ENCODE peak calls at places on chromosomes 7 and 10, in five cellular contexts. X is GM12878, L is NT2/D1, C is DND-41, I is fibroblast of lung. T is an unnamed sample.

GRCh38 chr7:54811016-54811924 is 52.3 kb upstream of the SEC61G start:
- DNase-seq in L (no peak), X (no peak), C (no peak), I (peak; percentile 95), T (peak; percentile 79)

GRCh38 chr10:65415318-65415717 is 1510.5 kb upstream of the LRRTM3 start:
- DNase-seq in L (no peak), X (no peak), C (no peak), I (no peak), T (no peak)

GRCh38 chr10:132636358-132636757 is 98.8 kb downstream of the INPP5A start:
- DNase-seq in I (no peak), L (no peak), X (no peak), C (no peak), T (no peak)

GRCh38 chr10:125521721-125522680 is 161.0 kb downstream of the TEX36 start:
- DNase-seq in X (no peak), L (peak; percentile 51), C (peak; percentile 52), I (no peak), T (peak; percentile 11)

GRCh38 chr10:1149793-1150637 is 93.8 kb downstream of the WDR37 start:
- DNase-seq in L (no peak), X (no peak), C (peak; percentile 35), I (no peak), T (no peak)

GRCh38 chr10:60537697-60538096 is 148.0 kb upstream of the ANK3 start:
- DNase-seq in I (peak; percentile 47), L (no peak), C (no peak), X (no peak), T (peak; percentile 65)

GRCh38 chr7:86833360-86833759 is 189.7 kb downstream of the GRM3 start:
- DNase-seq in L (no peak), I (no peak), X (no peak), C (no peak), T (no peak)

GRCh38 chr7:96017877-96018276 is 245.5 kb downstream of the DYNC1I1 start:
- DNase-seq in C (no peak), I (no peak), X (no peak), L (no peak), T (no peak)

GRCh38 chr10:75569506-75569905 is 138.1 kb downstream of the LRMDA start:
- DNase-seq in I (no peak), C (no peak), X (no peak), L (no peak), T (no peak)

GRCh38 chr7:30134523-30135270 is at the start of gene MTURN:
- DNase-seq in X (peak; percentile 4), C (peak; percentile 80), I (peak; percentile 83), L (peak; percentile 89), T (peak; percentile 97)

GRCh38 chr10:119342017-119342734 is 134.8 kb downstream of the GRK5 start:
- DNase-seq in X (no peak), L (no peak), C (no peak), I (no peak), T (peak; percentile 52)

DNA sequence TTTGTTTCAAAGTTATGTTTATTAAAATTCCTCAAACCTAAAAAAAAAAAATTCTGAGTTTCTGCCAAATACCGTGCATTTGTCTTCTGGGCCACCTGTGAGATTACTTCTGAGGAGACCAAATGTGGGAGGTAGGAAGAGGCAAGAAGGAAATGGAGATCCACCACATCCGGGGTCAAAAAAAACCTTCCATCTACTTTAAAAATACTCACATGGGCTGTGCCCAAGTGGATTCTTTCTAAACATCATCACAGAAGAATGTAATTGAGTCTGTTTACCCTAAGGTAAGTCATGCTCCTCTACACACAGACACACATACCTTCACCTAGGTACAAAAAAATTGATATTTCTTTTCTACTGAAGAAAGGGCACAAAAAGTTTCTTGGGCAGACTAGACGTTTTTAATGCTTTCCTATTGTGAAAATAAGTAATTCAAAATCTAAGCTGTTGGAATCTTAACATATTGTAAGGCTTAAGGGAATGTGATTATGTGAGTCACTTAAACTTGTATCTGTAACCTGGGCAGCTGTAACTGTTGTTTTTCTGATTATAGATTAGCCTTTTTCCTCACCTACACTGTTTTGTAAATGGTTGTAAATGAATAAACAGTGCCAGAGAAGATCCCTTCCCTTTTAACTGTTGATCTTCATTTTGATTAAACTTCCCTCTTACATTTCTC is 19.1 kb upstream of the SPOCK2 start:
- DNase-seq in X (no peak), L (no peak), I (peak; percentile 27), C (peak; percentile 71), T (peak; percentile 10)
- H3K9ac ChIP-seq in X (no peak overlapping the region), L (no peak overlapping the region), I (no peak overlapping the region), C (peak overlapping the region; percentile 44), T (no peak overlapping the region)

DNA sequence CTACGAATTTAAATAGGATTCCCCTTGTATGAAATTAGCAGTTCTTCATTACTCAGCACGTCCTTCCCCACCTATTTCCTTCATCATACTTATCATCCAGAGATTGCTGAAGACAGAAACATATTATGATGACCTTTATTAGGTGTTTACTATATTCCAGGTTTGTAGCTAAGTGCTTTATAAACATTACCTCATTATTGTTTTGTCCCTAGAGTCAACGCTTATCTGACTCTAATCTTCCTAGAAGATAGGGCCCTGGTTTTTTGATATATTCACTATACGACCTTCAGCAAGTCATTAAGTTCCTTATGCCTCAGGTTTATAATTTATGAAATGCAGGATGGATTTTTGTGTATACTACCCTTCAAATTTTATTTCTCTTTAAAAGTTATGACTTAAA is 36.8 kb upstream of the NRP1 start:
- DNase-seq in C (no peak), I (no peak), X (no peak), L (no peak), T (no peak)
- H3K9ac ChIP-seq in C (no peak overlapping the region), I (no peak overlapping the region), X (no peak overlapping the region), L (no peak overlapping the region), T (no peak overlapping the region)

GRCh38 chr7:131840291-131840690 is 283.9 kb upstream of the PODXL start:
- DNase-seq in C (no peak), X (no peak), I (no peak), L (no peak), T (no peak)

GRCh38 chr7:131836733-131837132 is 280.3 kb upstream of the PODXL start:
- DNase-seq in I (no peak), X (no peak), L (no peak), C (no peak), T (no peak)

GRCh38 chr7:131830681-131831080 is 274.3 kb upstream of the PODXL start:
- DNase-seq in I (no peak), L (no peak), X (no peak), C (no peak), T (no peak)

GRCh38 chr7:131829911-131830310 is 273.5 kb upstream of the PODXL start:
- DNase-seq in C (no peak), I (no peak), L (peak; percentile 50), X (no peak), T (peak; percentile 16)

GRCh38 chr7:131835141-131835540 is 278.7 kb upstream of the PODXL start:
- DNase-seq in I (no peak), X (no peak), C (no peak), L (no peak), T (no peak)
- H3K9ac ChIP-seq in I (no peak overlapping the region), X (no peak overlapping the region), C (no peak overlapping the region), L (no peak overlapping the region), T (no peak overlapping the region)

DNA sequence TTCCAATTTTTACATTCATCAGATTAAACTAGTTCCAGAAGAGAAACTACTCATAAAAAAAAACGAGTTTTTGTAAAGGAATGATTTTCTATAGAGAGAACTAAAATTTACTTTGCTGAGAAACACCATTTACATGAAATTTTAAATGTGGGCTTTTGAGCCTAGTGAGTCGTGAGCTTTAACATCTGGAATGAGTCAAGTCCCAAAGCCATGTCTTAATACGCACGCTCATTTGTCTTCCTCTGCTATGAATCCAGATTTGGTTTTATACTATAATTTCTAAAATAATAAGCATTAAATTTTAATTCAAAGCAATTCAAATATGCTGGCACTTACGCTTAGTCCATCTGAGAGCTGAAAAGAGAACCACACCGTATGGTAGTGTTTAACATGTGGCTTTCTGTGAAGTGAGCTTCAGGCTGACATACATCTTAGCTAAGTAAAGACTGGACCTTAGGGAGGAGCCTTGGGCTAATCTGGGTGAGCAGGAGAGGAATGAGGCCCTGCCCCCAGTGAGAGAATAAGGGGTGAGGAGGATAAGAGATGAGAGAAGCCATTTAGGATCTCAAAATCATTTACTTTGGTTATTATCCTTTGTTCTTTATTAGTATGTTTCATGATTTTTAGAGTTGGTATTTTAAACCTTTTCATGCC is 52.2 kb downstream of the CUBN start:
- DNase-seq in L (no peak), C (no peak), X (no peak), I (no peak), T (peak; percentile 74)
- H3K9ac ChIP-seq in L (no peak overlapping the region), C (no peak overlapping the region), X (no peak overlapping the region), I (no peak overlapping the region), T (peak overlapping the region; percentile 80)

GRCh38 chr10:51422311-51423120 is 276.9 kb downstream of the CSTF2T start:
- DNase-seq in I (peak; percentile 50), X (peak; percentile 8), L (peak; percentile 5), C (peak; percentile 33), T (peak; percentile 77)
- H3K9ac ChIP-seq in I (no peak overlapping the region), X (no peak overlapping the region), L (no peak overlapping the region), C (no peak overlapping the region), T (peak overlapping the region; percentile 11)